ENCODE peak calls at places on chromosomes 16 and 17, in ten cellular contexts. K is IMR-90; T is K562; Y is AG04449; J is cardiac fibroblast; B is effector memory CD4-positive, alpha-beta T cell; A is epithelial cell of esophagus; Q is astrocyte; W is BE2C; Z is stomach. X is an unnamed sample.

GRCh38 chr17:73902416-73903181 is 258.4 kb upstream of the SDK2 start:
- DNase-seq in K (no peak), T (no peak), Y (no peak), J (no peak), B (no peak), A (no peak), Q (no peak), W (peak), Z (no peak), X (no peak)

GRCh38 chr16:11127610-11128195 is 128.3 kb downstream of the SOCS1 start:
- DNase-seq in K (no peak), T (no peak), Y (no peak), J (no peak), B (no peak), A (peak), Q (no peak), W (no peak), Z (no peak), X (no peak)

GRCh38 chr17:8243827-8244226 is 4.0 kb downstream of the CTC1 start:
- DNase-seq in K (no peak), T (no peak), Y (no peak), J (no peak), B (peak), A (no peak), Q (no peak), W (no peak), Z (no peak), X (no peak)

GRCh38 chr17:80605326-80606066 is 60.9 kb downstream of the RPTOR start:
- DNase-seq in K (peak), T (no peak), Y (no peak), J (peak), B (no peak), A (peak), Q (peak), W (no peak), Z (no peak), X (no peak)

GRCh38 chr17:67152824-67153223 is 92.2 kb downstream of the HELZ start:
- DNase-seq in K (no peak), T (no peak), Y (no peak), J (no peak), B (no peak), A (no peak), Q (no peak), W (no peak), Z (no peak), X (no peak)

GRCh38 chr17:47288531-47289116 is 35.0 kb downstream of the ITGB3 start:
- DNase-seq in K (peak), T (peak), Y (no peak), J (peak), B (no peak), A (no peak), Q (peak), W (no peak), Z (no peak), X (no peak)

GRCh38 chr17:73419896-73420295 is 108.1 kb upstream of the CDC42EP4 start:
- DNase-seq in K (peak), T (no peak), Y (no peak), J (no peak), B (no peak), A (no peak), Q (no peak), W (no peak), Z (no peak), X (no peak)

GRCh38 chr17:15930426-15930825 is 14.5 kb upstream of the ADORA2B start:
- DNase-seq in K (no peak), T (no peak), Y (no peak), J (peak), B (no peak), A (peak), Q (no peak), W (no peak), Z (no peak), X (no peak)

GRCh38 chr17:15157051-15157450 is 108.1 kb downstream of the PMP22 start:
- DNase-seq in K (peak), T (no peak), Y (no peak), J (peak), B (no peak), A (peak), Q (no peak), W (no peak), Z (no peak), X (no peak)

GRCh38 chr17:36945959-36946725 is 2.6 kb upstream of the AATF start:
- DNase-seq in K (no peak), T (no peak), Y (no peak), J (no peak), B (no peak), A (no peak), Q (no peak), W (no peak), Z (no peak), X (no peak)

GRCh38 chr17:47615766-47616424 is 33.8 kb upstream of the KPNB1 start:
- DNase-seq in K (peak), T (peak), Y (no peak), J (peak), B (no peak), A (peak), Q (peak), W (no peak), Z (no peak), X (no peak)

GRCh38 chr17:350706-351435 is 1.7 kb downstream of the RPH3AL start:
- DNase-seq in K (no peak), T (no peak), Y (no peak), J (peak), B (no peak), A (peak), Q (peak), W (no peak), Z (peak), X (no peak)

GRCh38 chr17:72903522-72903921 is 189.0 kb downstream of the SLC39A11 start:
- DNase-seq in K (no peak), T (no peak), Y (no peak), J (no peak), B (no peak), A (no peak), Q (no peak), W (peak), Z (no peak), X (no peak)

GRCh38 chr17:83133302-83134121 is 54.1 kb downstream of the METRNL start:
- DNase-seq in K (no peak), T (no peak), Y (no peak), J (no peak), B (no peak), A (peak), Q (no peak), W (no peak), Z (no peak), X (no peak)

GRCh38 chr17:19645608-19646250 is 2.8 kb upstream of the ALDH3A2 start:
- DNase-seq in K (no peak), T (peak), Y (no peak), J (peak), B (peak), A (no peak), Q (peak), W (peak), Z (no peak), X (no peak)

GRCh38 chr17:77140878-77141767 is at the start of gene SEC14L1:
- DNase-seq in K (no peak), T (peak), Y (no peak), J (peak), B (peak), A (peak), Q (no peak), W (peak), Z (peak), X (peak)

GRCh38 chr16:21659124-21659523 is 4.6 kb upstream of the OTOA start:
- DNase-seq in K (no peak), T (no peak), Y (no peak), J (no peak), B (no peak), A (no peak), Q (no peak), W (no peak), Z (no peak), X (no peak)

DNA sequence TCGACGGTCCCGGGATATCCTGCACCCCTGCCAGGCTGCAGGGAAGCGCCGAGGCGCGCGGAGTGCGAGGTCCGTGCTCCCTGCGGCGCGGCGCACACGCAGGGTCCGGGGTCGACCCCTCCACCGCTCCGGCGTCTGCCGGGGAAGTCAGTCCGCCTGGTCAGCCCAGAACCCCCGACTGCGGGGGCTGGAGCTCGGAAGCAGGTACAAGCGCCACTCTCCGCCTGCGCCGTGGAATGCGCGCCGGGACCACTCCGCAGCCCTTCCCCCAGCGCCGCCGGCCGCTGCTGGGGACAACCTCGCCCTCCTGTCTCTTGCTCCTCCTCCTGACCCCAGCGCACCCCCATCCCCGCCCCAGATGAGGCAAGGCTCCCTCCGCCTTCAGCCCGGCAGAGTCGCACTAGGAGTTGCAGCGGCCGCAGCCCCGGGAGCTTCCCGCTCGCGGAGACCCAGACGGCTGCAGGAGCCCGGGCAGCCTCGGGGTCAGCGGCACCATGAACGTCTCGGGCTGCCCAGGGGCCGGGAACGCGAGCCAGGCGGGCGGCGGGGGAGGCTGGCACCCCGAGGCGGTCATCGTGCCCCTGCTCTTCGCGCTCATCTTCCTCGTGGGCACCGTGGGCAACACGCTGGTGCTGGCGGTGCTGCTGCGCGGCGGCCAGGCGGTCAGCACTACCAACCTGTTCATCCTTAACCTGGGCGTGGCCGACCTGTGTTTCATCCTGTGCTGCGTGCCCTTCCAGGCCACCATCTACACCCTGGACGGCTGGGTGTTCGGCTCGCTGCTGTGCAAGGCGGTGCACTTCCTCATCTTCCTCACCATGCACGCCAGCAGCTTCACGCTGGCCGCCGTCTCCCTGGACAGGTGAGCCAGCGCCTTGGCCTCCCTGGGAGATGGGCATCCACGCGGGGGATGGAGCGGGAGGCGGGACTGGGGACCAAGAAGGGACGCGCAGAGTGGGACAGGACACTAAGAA is at the start of gene GALR2:
- DNase-seq in K (no peak), T (no peak), Y (no peak), J (no peak), B (no peak), A (no peak), Q (no peak), W (no peak), Z (no peak), X (no peak)
- H3K4me3 ChIP-seq in K (no peak), T (no peak), Y (peak), J (no peak), B (peak), A (no peak), Q (no peak), W (no peak), Z (peak), X (no peak)

DNA sequence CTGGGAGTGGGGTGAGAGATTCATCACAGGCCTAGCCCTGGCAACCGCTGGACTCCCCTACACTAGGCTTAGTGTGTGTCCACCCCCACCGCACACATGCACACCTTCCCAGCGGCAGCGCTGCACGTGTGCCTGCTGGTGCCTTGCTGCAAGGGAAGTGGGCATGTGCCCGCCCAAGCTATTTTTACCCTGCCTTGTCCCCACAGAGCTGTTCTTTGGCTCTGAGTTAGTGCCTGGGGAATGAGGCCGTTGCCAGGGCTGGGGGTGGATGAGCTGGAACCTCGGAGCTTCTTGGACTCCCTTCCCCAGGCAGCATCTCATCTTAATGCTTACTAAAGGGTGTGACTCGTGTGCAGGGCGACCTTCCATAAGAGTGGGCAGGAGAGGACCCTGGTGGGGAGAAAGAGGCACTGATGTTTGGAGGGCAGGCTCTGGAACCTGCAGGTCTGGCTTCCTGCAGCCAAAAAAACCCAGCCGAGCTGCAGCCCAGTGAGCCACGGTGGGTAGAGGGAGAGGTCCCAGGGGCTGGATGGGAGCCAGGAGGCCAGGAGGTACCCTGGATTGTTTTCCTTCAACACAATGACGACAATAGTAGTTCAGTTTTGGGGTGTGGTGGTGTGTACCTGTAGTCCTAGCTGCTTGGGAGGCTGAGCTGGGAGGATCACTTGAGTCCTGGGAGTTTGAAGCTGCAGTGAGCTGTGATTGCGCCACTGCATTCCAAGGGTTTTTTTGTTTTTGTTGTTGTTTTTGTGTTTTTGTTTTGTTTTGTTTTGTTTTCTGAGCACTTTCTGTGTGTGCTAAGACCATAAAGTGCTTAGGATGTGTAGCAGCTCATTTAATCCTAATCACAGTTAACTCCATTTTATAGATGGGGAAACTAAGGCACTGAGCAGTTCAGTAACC is 119.0 kb downstream of the RAB11FIP4 start:
- DNase-seq in K (peak), T (no peak), Y (no peak), J (no peak), B (no peak), A (no peak), Q (no peak), W (no peak), Z (no peak), X (no peak)
- H3K4me3 ChIP-seq in K (no peak), T (no peak), Y (no peak), J (no peak), B (peak), A (no peak), Q (no peak), W (no peak), Z (no peak), X (no peak)

GRCh38 chr17:75831032-75831567 is 13.1 kb downstream of the UNC13D start:
- DNase-seq in K (no peak), T (peak), Y (no peak), J (no peak), B (no peak), A (no peak), Q (no peak), W (no peak), Z (no peak), X (no peak)
- H3K4me3 ChIP-seq in K (no peak), T (no peak), Y (no peak), J (no peak), B (no peak), A (no peak), Q (no peak), W (no peak), Z (no peak), X (no peak)

DNA sequence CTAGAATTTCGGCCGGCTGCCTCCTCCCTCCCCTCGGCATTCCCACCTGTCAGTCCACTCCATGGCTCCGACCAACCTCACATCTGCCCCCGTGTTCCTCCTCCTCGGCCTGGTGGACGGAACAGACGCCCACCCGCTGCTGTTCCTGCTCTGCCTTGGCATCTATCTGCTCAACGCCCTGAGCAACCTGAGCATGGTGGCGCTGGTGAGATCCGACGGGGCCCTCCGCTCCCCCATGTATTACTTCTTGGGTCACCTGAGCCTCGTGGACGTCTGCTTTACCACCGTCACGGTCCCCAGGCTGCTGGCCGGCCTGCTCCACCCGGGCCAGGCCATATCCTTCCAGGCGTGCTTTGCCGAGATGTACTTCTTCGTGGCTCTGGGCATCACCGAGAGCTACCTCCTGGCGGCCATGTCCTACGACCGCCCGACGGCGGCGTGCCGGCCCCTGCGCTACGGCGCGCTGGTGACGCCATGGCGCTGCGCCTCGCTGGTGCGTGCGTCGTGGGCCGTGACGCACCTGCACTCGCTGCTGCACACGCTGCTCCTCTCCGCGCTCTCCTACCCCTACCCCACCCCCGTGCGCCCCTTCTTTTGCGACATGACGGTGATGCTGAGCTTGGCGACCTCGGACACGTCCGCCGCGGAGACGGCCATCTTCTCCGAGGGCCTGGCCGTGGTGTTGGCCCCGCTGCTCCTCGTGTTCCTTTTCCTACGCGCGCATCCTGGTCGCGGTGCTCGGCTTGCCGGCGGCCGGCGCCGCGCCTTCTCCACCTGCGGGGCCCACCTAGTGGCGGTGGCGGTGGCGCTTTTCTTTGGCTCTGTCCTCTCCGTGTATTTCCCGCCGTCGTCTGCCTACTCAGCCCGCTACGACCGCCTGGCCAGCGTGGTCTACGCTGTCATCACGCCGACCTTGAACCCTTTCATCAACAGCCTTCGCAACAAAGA is at the start of gene OR3A2:
- DNase-seq in K (no peak), T (no peak), Y (no peak), J (no peak), B (no peak), A (no peak), Q (no peak), W (no peak), Z (no peak), X (no peak)
- H3K4me3 ChIP-seq in K (no peak), T (no peak), Y (no peak), J (no peak), B (peak), A (no peak), Q (no peak), W (no peak), Z (peak), X (no peak)

DNA sequence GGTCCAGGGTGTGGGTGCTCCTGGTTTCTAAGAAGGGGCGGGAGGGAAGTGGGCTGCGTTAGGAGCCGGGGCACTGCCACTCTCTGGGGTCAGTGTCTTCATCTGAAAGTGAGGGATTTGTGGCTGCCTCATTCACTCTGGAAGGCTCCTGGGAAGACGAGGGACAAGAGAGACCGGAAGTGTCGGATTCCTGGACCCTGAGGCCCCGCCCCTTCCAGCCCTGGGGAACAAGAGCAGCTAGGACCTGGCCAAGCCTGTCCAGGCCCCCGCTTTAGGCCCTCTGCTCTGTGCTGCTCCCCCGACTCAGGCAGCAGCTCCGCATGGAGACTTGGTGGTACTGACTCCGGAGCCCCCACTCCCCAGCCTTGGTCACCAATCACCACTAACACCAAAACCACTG is 6.5 kb downstream of the LGALS3BP start:
- DNase-seq in K (no peak), T (no peak), Y (no peak), J (no peak), B (no peak), A (no peak), Q (no peak), W (no peak), Z (no peak), X (no peak)
- H3K4me3 ChIP-seq in K (no peak), T (no peak), Y (no peak), J (no peak), B (no peak), A (no peak), Q (no peak), W (no peak), Z (no peak), X (no peak)

DNA sequence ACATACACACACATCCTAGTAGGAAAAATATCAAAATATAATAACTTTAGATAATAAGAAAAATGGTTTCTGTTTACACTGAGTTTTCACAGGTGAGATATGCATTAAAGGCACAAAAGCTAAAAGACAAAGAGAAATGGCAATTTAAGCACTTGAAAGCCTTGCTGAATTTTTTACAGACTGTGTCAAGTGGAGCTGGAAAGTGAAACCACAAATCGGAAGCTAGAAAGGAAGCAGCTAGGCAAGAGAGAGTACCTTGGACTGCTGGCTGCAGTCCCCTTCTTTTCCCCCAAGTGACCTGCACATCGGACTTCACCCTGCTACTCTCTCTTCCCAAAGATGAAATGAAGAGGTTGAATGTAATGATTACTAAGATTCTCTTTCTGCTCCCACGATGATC is 135.1 kb downstream of the CDH13 start:
- DNase-seq in K (peak), T (no peak), Y (no peak), J (peak), B (no peak), A (no peak), Q (peak), W (no peak), Z (no peak), X (no peak)
- H3K4me3 ChIP-seq in K (no peak), T (no peak), Y (no peak), J (no peak), B (no peak), A (no peak), Q (peak), W (no peak), Z (no peak), X (no peak)

X was measured in prostate gland.